ENCODE peak calls at places on chromosomes 13 and 19, in five cellular contexts. J is CD8-positive, alpha-beta T cell; F is A673; V is gastrocnemius medialis; E is A549. L is an unnamed sample. For H3K4me1, the result is how much of the 10 kb centered on the place peaks cover.

GRCh38 chr19:28482221-28482620 is 730.7 kb downstream of the UQCRFS1 start:
- DNase-seq in J (no peak), F (no peak), V (no peak), E (no peak), L (no peak)

GRCh38 chr13:109644956-109645355 is 141.4 kb downstream of the IRS2 start:
- DNase-seq in J (no peak), F (no peak), V (no peak), E (no peak), L (no peak)

GRCh38 chr13:111632906-111633305 is 312.5 kb downstream of the TEX29 start:
- DNase-seq in J (no peak), F (no peak), V (no peak), E (no peak), L (no peak)

GRCh38 chr19:50723735-50724521 is 764 bp downstream of the CLEC11A start:
- DNase-seq in J (no peak), F (no peak), V (no peak), E (no peak), L (no peak)

GRCh38 chr13:32142956-32143375 is 111.4 kb downstream of the FRY start:
- DNase-seq in J (no peak), F (no peak), V (no peak), E (no peak), L (no peak)

GRCh38 chr13:19596960-19597361 is 35.6 kb upstream of the TPTE2 start:
- DNase-seq in J (no peak), F (no peak), V (no peak), E (peak), L (no peak)

GRCh38 chr13:99288069-99288468 is 19.1 kb downstream of the GPR183 start:
- DNase-seq in J (no peak), F (no peak), V (no peak), E (no peak), L (no peak)

GRCh38 chr13:97856001-97856675 is 97.3 kb upstream of the IPO5 start:
- DNase-seq in J (no peak), F (peak), V (peak), E (no peak), L (peak)

GRCh38 chr19:57708641-57709354 is at the start of gene ZNF154:
- DNase-seq in J (peak), F (peak), V (peak), E (no peak), L (peak)

GRCh38 chr19:6767081-6767356 is 216 bp downstream of the SH2D3A start:
- DNase-seq in J (no peak), F (no peak), V (no peak), E (no peak), L (no peak)

GRCh38 chr13:94263038-94263437 is 216.4 kb downstream of the DCT start:
- DNase-seq in J (no peak), F (no peak), V (no peak), E (no peak), L (no peak)

GRCh38 chr13:26132756-26133155 is 80.9 kb upstream of the SHISA2 start:
- DNase-seq in J (no peak), F (peak), V (no peak), E (no peak), L (no peak)

GRCh38 chr19:53868892-53869804 is 1.5 kb downstream of the MYADM start:
- DNase-seq in J (peak), F (peak), V (peak), E (peak), L (peak)

GRCh38 chr13:46552888-46553520 is at the start of gene LRCH1:
- DNase-seq in J (peak), F (peak), V (peak), E (peak), L (peak)

GRCh38 chr13:46555722-46556121 is 2.8 kb downstream of the LRCH1 start:
- DNase-seq in J (no peak), F (no peak), V (no peak), E (no peak), L (no peak)

GRCh38 chr13:46553521-46553885 is 533 bp downstream of the LRCH1 start:
- DNase-seq in J (no peak), F (no peak), V (no peak), E (no peak), L (no peak)

GRCh38 chr13:46554971-46555370 is 2.0 kb downstream of the LRCH1 start:
- DNase-seq in J (no peak), F (no peak), V (no peak), E (no peak), L (no peak)

GRCh38 chr13:46553886-46554855 is 1.2 kb downstream of the LRCH1 start:
- DNase-seq in J (peak), F (peak), V (peak), E (peak), L (peak)
- TF ChIP-seq CTCF in J (no peak), F (no peak), V (peak), E (no peak), L (peak)

DNA sequence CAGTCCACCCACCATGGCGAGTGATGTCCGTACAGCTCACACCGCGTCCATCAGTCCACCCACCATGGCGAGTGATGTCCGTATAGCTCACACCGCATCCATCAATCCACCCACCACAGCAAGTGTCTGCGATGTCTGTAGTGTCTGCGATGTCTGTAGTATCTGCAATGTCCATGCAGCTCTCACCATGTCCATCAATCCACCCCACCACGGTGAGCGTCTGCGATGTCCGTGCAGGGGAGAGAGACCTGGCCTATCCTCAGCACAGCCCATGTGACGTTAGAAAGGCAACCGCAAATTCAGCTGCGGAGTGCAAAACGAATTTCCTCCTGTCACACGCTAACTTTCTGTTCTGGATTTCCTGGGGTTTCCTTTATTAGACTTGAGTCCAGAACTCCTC is 18.5 kb downstream of the RASA3 start:
- DNase-seq in J (no peak), F (no peak), V (peak), E (no peak), L (no peak)
- H3K4me1 ChIP-seq in J (half or more), F (under half), V (under half), E (under half), L (under half)

DNA sequence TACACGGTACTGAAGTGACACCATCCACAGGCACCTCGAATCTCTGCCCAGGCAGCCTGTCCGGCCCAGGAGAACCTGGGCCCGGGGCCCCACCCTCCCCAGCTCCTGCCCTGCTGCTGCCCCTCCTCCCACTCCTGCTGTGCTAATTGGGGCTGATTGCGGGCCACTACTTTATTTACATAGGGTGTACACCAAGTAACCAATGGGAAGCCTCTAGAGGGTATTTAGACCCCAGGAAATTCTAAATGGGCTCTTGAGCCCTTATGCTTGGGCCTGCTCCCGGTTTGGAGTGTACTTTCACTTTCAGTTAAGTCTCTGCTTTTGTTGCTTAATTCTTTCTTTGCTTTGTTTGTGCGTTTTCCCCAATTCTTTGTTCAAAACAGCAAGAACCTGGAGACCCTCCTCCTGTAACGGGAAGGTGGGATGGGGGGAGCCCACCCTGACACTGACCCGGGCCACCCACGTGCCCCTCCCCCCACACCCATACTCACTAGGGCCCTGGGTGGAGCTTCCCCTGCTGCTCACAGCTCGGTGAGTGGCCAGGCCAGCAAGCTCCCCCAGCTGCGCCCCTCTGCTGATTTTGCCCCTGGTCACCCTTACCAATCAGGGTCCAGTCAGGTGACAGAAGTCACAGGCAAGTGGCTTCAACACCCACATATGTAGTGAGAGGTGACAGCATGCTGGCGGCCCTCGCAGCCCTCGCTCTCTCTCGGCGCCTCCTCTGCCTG is 9.4 kb downstream of the SCGB2B2 start:
- DNase-seq in J (no peak), F (peak), V (no peak), E (no peak), L (no peak)
- H3K27ac ChIP-seq in J (peak), F (peak), V (peak), E (peak), L (peak)

GRCh38 chr13:36685912-36686311 is 12.1 kb downstream of the SERTM1 start:
- DNase-seq in J (no peak), F (peak), V (no peak), E (no peak), L (no peak)
- TF ChIP-seq CTCF in J (no peak), F (no peak), V (no peak), E (no peak), L (no peak)

DNA sequence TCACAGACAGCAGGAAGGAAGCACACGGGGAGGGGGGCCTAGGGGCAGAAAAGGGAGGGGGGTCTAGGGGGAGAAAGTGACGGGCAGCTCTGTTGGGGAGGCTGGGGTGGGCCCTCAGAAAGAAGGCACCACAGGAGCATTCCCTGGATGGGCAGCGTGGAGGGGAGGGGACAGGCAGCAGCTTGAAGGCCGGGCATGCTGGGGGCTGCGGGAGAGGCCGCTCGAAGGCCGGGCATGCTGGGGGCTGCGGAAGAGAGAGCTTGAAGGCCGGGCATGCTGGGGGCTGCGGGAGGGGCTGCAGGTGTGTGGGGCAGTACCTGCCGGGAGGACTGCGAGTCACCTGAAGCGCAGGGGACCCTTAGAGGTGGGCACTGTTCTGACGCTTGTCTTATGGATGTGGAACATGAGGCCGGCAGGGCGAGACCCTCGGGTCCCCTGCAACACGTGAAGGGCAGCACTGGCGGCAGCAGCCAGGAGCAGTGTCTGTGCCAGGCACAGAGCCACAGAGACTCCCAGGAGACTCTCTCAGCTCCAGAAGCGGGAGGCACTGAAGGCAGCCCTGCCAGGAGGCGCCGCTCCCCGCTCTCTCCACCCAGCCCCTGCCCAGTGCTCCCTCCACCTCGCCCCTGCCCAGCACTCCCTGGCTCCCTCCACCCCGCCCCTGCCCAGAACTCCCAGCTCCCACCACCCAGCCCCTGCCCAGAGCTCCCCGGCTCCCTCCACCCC is 13.3 kb downstream of the ZNF787 start:
- DNase-seq in J (no peak), F (no peak), V (no peak), E (no peak), L (no peak)
- H3K4me1 ChIP-seq in J (under half), F (under half), V (half or more), E (under half), L (half or more)

GRCh38 chr13:105774739-105775460 is 760.6 kb downstream of the EFNB2 start:
- DNase-seq in J (no peak), F (no peak), V (no peak), E (peak), L (no peak)

GRCh38 chr13:105778196-105778595 is 757.3 kb downstream of the EFNB2 start:
- DNase-seq in J (no peak), F (no peak), V (no peak), E (no peak), L (no peak)

GRCh38 chr13:105773241-105773640 is 762.2 kb downstream of the EFNB2 start:
- DNase-seq in J (no peak), F (no peak), V (no peak), E (no peak), L (no peak)

DNA sequence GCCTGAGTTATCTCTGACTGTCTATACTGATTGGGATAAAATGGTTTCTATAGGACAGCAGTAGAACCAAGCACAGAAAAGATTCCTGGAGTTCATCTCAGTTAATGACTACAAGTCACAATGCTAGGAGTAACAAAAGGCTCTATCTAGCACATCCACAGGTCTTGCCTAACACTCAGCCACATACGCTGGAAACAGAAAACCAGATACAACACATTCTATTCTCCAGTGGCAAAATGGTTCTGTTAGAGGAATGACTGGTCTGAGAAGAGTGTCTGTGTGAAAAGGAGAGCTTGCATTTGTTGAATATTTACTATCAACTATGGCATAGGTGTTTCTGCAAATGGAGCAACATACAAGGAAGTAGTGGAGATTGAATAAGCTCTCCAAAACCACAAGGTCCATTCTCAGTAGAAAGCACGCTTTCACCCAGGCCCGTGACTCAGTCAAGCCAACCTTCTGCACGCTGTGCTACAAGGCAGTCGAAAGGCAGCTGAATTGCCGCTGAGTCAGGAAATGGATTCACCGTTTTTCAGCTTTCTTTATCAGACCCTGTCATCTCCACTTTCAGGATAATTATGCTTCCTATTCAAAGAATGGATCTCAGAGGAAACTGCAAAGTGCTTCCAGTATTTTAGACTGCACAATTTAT is 761.4 kb downstream of the EFNB2 start:
- DNase-seq in J (no peak), F (peak), V (no peak), E (peak), L (no peak)
- H3K27ac ChIP-seq in J (no peak), F (no peak), V (no peak), E (peak), L (no peak)

GRCh38 chr13:52010890-52011689 is at the start of gene ATP7B:
- DNase-seq in J (peak), F (peak), V (no peak), E (peak), L (peak)
- TF ChIP-seq CTCF in J (no peak), F (no peak), V (no peak), E (no peak), L (no peak)

GRCh38 chr19:44959691-44960090 is 4.5 kb downstream of the CLPTM1 start:
- DNase-seq in J (no peak), F (no peak), V (no peak), E (no peak), L (no peak)
- H3K4me1 ChIP-seq in J (under half), F (under half), V (under half), E (under half), L (half or more)

GRCh38 chr13:47679391-47679790 is 321.7 kb downstream of the SUCLA2 start:
- DNase-seq in J (no peak), F (no peak), V (no peak), E (no peak), L (no peak)

GRCh38 chr13:47678201-47678963 is 322.7 kb downstream of the SUCLA2 start:
- DNase-seq in J (no peak), F (no peak), V (no peak), E (no peak), L (no peak)

GRCh38 chr13:47672245-47672975 is 328.7 kb downstream of the SUCLA2 start:
- DNase-seq in J (no peak), F (no peak), V (no peak), E (no peak), L (no peak)

GRCh38 chr13:47672982-47673670 is 327.9 kb downstream of the SUCLA2 start:
- DNase-seq in J (no peak), F (no peak), V (peak), E (no peak), L (no peak)

GRCh38 chr13:47675871-47676270 is 325.2 kb downstream of the SUCLA2 start:
- DNase-seq in J (no peak), F (no peak), V (no peak), E (no peak), L (no peak)
- H3K27ac ChIP-seq in J (no peak), F (no peak), V (no peak), E (no peak), L (no peak)